ENCODE peak calls at places on chromosomes 2 and 18, in ten cellular contexts. M is psoas muscle, U is heart right ventricle, S is adrenal gland, K is HCT116, W is nephron progenitor cell, Y is fibroblast of pulmonary artery, F is fibroblast of lung, R is colonic mucosa, H is cardiac muscle cell. B is an unnamed sample.
A peak's percentile ranks its signal among the peaks of the same experiment; 100 is the strongest.

GRCh38 chr2:172680595-172681176 is 55.0 kb upstream of the RAPGEF4 start:
- DNase-seq in M (no peak), U (no peak), S (no peak), K (no peak), W (no peak), Y (peak; percentile 80), F (no peak), R (no peak), H (peak; percentile 47), B (no peak)

GRCh38 chr18:60826346-60826745 is 453.8 kb upstream of the MC4R start:
- DNase-seq in M (no peak), U (no peak), S (no peak), K (no peak), W (no peak), Y (no peak), F (no peak), R (no peak), H (no peak), B (no peak)

GRCh38 chr2:200442471-200442870 is 67.4 kb downstream of the KCTD18 start:
- DNase-seq in M (no peak), U (no peak), S (no peak), K (no peak), W (no peak), Y (peak; percentile 41), F (peak; percentile 81), R (no peak), H (peak; percentile 41), B (no peak)

GRCh38 chr2:135219226-135219625 is 167.1 kb downstream of the RAB3GAP1 start:
- DNase-seq in M (no peak), U (no peak), S (no peak), K (no peak), W (no peak), Y (no peak), F (no peak), R (no peak), H (no peak), B (no peak)

GRCh38 chr2:73156539-73157124 is 43.9 kb upstream of the RAB11FIP5 start:
- DNase-seq in M (peak; percentile 78), U (peak; percentile 66), S (peak; percentile 61), K (peak; percentile 31), W (peak; percentile 75), Y (peak; percentile 74), F (peak; percentile 61), R (peak; percentile 45), H (peak; percentile 79), B (no peak)

GRCh38 chr2:219675206-219675605 is 47.8 kb downstream of the SLC4A3 start:
- DNase-seq in M (no peak), U (no peak), S (no peak), K (no peak), W (no peak), Y (no peak), F (no peak), R (no peak), H (no peak), B (peak; percentile 3)

GRCh38 chr2:235238537-235238936 is 255.3 kb upstream of the AGAP1 start:
- DNase-seq in M (peak; percentile 59), U (peak; percentile 55), S (peak; percentile 88), K (no peak), W (no peak), Y (peak; percentile 92), F (peak; percentile 82), R (peak; percentile 63), H (peak; percentile 95), B (no peak)

GRCh38 chr2:217947341-217948316 is 55.2 kb downstream of the TNS1 start:
- DNase-seq in M (no peak), U (no peak), S (no peak), K (peak; percentile 8), W (no peak), Y (no peak), F (no peak), R (no peak), H (no peak), B (no peak)

GRCh38 chr2:170155022-170155722 is 22.8 kb upstream of the MYO3B start:
- DNase-seq in M (no peak), U (no peak), S (no peak), K (no peak), W (no peak), Y (peak; percentile 57), F (peak; percentile 51), R (no peak), H (peak; percentile 64), B (no peak)

GRCh38 chr18:62977512-62977911 is 262.2 kb downstream of the PHLPP1 start:
- DNase-seq in M (no peak), U (no peak), S (no peak), K (no peak), W (no peak), Y (no peak), F (no peak), R (no peak), H (no peak), B (no peak)

GRCh38 chr2:172951554-172951953 is 124.1 kb upstream of the MAP3K20 start:
- DNase-seq in M (no peak), U (no peak), S (no peak), K (no peak), W (no peak), Y (no peak), F (no peak), R (no peak), H (no peak), B (no peak)

GRCh38 chr2:224357098-224357901 is 44.6 kb downstream of the FAM124B start:
- DNase-seq in M (no peak), U (no peak), S (peak; percentile 36), K (peak; percentile 44), W (peak; percentile 59), Y (peak; percentile 79), F (peak; percentile 48), R (peak; percentile 76), H (peak; percentile 75), B (no peak)

GRCh38 chr2:224362094-224362493 is 39.8 kb downstream of the FAM124B start:
- DNase-seq in M (no peak), U (no peak), S (no peak), K (no peak), W (no peak), Y (no peak), F (no peak), R (no peak), H (no peak), B (no peak)

GRCh38 chr2:224363281-224363680 is 38.6 kb downstream of the FAM124B start:
- DNase-seq in M (no peak), U (no peak), S (no peak), K (no peak), W (no peak), Y (no peak), F (no peak), R (no peak), H (no peak), B (no peak)

GRCh38 chr2:224360801-224361251 is 41.1 kb downstream of the FAM124B start:
- DNase-seq in M (no peak), U (no peak), S (no peak), K (no peak), W (no peak), Y (no peak), F (peak; percentile 35), R (no peak), H (no peak), B (no peak)

GRCh38 chr2:224359569-224359968 is 42.3 kb downstream of the FAM124B start:
- DNase-seq in M (no peak), U (no peak), S (no peak), K (no peak), W (peak; percentile 28), Y (peak; percentile 14), F (no peak), R (no peak), H (peak; percentile 11), B (no peak)
- TF ChIP-seq CTCF in M (no peak), U (no peak), S (peak; percentile 14), K (peak; percentile 57), W (peak; percentile 31), Y (peak; percentile 47), F (no peak), R (no peak), H (peak; percentile 49), B (peak; percentile 60)

GRCh38 chr2:74540291-74540690 is 10.6 kb downstream of the HTRA2 start:
- DNase-seq in M (peak; percentile 78), U (peak; percentile 66), S (no peak), K (no peak), W (no peak), Y (no peak), F (no peak), R (no peak), H (no peak), B (no peak)

GRCh38 chr2:74548285-74548918 is 5.3 kb downstream of the LOXL3 start:
- DNase-seq in M (no peak), U (no peak), S (no peak), K (no peak), W (no peak), Y (no peak), F (no peak), R (no peak), H (no peak), B (no peak)

GRCh38 chr2:74546004-74546403 is 7.7 kb downstream of the LOXL3 start:
- DNase-seq in M (no peak), U (no peak), S (no peak), K (no peak), W (no peak), Y (no peak), F (no peak), R (no peak), H (no peak), B (no peak)

GRCh38 chr2:74542978-74543377 is 10.8 kb downstream of the LOXL3 start:
- DNase-seq in M (no peak), U (no peak), S (no peak), K (no peak), W (no peak), Y (no peak), F (no peak), R (no peak), H (no peak), B (no peak)

GRCh38 chr2:74544634-74545033 is 9.1 kb downstream of the LOXL3 start:
- DNase-seq in M (no peak), U (no peak), S (no peak), K (no peak), W (no peak), Y (no peak), F (no peak), R (no peak), H (no peak), B (no peak)
- TF ChIP-seq CTCF in M (no peak), U (no peak), S (no peak), K (peak; percentile 49), W (no peak), Y (peak; percentile 5), F (no peak), R (no peak), H (no peak), B (no peak)

DNA sequence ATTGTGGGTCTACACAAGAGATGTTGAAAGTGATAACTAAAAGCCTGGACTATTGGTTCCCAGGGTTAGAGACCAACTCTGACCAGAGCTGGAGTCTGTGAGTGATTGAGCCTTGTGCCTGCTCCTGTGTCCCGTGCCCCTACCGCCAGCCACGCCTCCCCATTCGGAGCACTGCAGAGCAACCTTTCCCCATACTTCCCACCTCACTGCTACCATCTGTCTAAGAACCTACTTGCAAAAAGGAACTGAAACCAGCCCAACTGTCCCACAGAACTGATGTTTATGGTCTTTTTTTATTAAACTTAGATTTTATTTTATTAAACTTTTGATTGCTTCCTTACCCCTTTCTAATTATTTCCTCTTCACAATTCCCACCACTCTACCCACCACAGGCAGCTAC is 300.3 kb upstream of the MGAT5 start:
- DNase-seq in M (no peak), U (no peak), S (no peak), K (no peak), W (no peak), Y (no peak), F (no peak), R (no peak), H (no peak), B (no peak)
- TF ChIP-seq CTCF in M (no peak), U (no peak), S (no peak), K (no peak), W (no peak), Y (no peak), F (no peak), R (no peak), H (no peak), B (no peak)

GRCh38 chr18:46555724-46556123 is 101.3 kb downstream of the LOXHD1 start:
- DNase-seq in M (peak; percentile 56), U (peak; percentile 36), S (no peak), K (peak; percentile 32), W (peak; percentile 35), Y (peak; percentile 11), F (peak; percentile 1), R (no peak), H (peak; percentile 12), B (no peak)
- TF ChIP-seq CTCF in M (peak; percentile 49), U (peak; percentile 65), S (peak; percentile 30), K (peak; percentile 80), W (peak; percentile 45), Y (peak; percentile 31), F (peak; percentile 13), R (no peak), H (peak; percentile 29), B (peak; percentile 69)